ENCODE peak calls at places on chromosomes 2 and 18, in nine cellular contexts. W, T, F, J, D, E, H, Z and O are unnamed samples.

GRCh38 chr18:407168-407567 is 93.3 kb downstream of the COLEC12 start:
- DNase-seq in W (no peak), T (no peak), F (no peak), J (no peak), D (no peak), E (no peak), H (no peak), Z (no peak), O (no peak)

GRCh38 chr2:143397886-143398614 is 268.8 kb downstream of the ARHGAP15 start:
- DNase-seq in W (peak; percentile 22), T (no peak), F (no peak), J (no peak), D (peak; percentile 73), E (peak; percentile 18), H (peak; percentile 4), Z (peak; percentile 47), O (no peak)

GRCh38 chr2:9638532-9638931 is 7.7 kb upstream of the YWHAQ start:
- DNase-seq in W (no peak), T (no peak), F (no peak), J (no peak), D (peak; percentile 97), E (peak; percentile 95), H (peak; percentile 96), Z (peak; percentile 73), O (peak; percentile 89)

GRCh38 chr18:23138470-23138869 is 3.2 kb downstream of the CABLES1 start:
- DNase-seq in W (peak; percentile 45), T (no peak), F (no peak), J (no peak), D (no peak), E (no peak), H (no peak), Z (no peak), O (peak; percentile 54)

GRCh38 chr2:73999881-74000597 is 15.3 kb downstream of the TET3 start:
- DNase-seq in W (no peak), T (no peak), F (no peak), J (no peak), D (peak; percentile 74), E (peak; percentile 53), H (no peak), Z (no peak), O (peak; percentile 45)

GRCh38 chr2:45085487-45085886 is 76.2 kb upstream of the SIX2 start:
- DNase-seq in W (no peak), T (no peak), F (no peak), J (no peak), D (no peak), E (no peak), H (no peak), Z (no peak), O (no peak)

GRCh38 chr2:26846334-26846863 is 1.5 kb upstream of the DPYSL5 start:
- DNase-seq in W (peak; percentile 92), T (peak; percentile 58), F (peak; percentile 24), J (peak; percentile 70), D (peak; percentile 69), E (peak; percentile 89), H (peak; percentile 90), Z (peak; percentile 72), O (peak; percentile 81)

GRCh38 chr18:58015045-58015444 is 29.0 kb upstream of the NEDD4L start:
- DNase-seq in W (no peak), T (no peak), F (no peak), J (no peak), D (no peak), E (no peak), H (peak; percentile 75), Z (no peak), O (no peak)

GRCh38 chr18:27073404-27073830 is 111.7 kb downstream of the CHST9 start:
- DNase-seq in W (no peak), T (no peak), F (no peak), J (no peak), D (no peak), E (no peak), H (no peak), Z (no peak), O (no peak)

GRCh38 chr2:232488097-232488711 is 570 bp upstream of the ECEL1 start:
- DNase-seq in W (no peak), T (no peak), F (no peak), J (no peak), D (no peak), E (no peak), H (no peak), Z (no peak), O (peak; percentile 36)

GRCh38 chr2:236395067-236395466 is 130.9 kb upstream of the ASB18 start:
- DNase-seq in W (peak; percentile 70), T (no peak), F (no peak), J (no peak), D (no peak), E (no peak), H (no peak), Z (no peak), O (no peak)

GRCh38 chr18:36415606-36416005 is 118.1 kb downstream of the FHOD3 start:
- DNase-seq in W (no peak), T (no peak), F (no peak), J (no peak), D (no peak), E (no peak), H (no peak), Z (no peak), O (no peak)

GRCh38 chr18:9683418-9684396 is 24.4 kb upstream of the RAB31 start:
- DNase-seq in W (peak; percentile 3), T (no peak), F (no peak), J (no peak), D (peak; percentile 70), E (peak; percentile 29), H (peak; percentile 77), Z (peak; percentile 39), O (no peak)

GRCh38 chr2:49288113-49288710 is 133.9 kb upstream of the FSHR start:
- DNase-seq in W (no peak), T (no peak), F (no peak), J (no peak), D (no peak), E (no peak), H (peak; percentile 66), Z (no peak), O (no peak)